ENCODE peak calls at places on chromosome 19, in nine cellular contexts. H is mucosa of descending colon; O is CD8-positive, alpha-beta memory T cell; F is uterus; Q is neural progenitor cell; Z is A673; A is ovary; S is IMR-90; J is mesendoderm. P is an unnamed sample.

GRCh38 chr19:50507376-50507775 is 3.6 kb downstream of the JOSD2 start:
- DNase-seq in A (no peak), F (no peak), J (no peak), Z (no peak), H (peak; percentile 49), O (no peak), Q (no peak), S (no peak), P (no peak)

GRCh38 chr19:14471436-14472187 is 3.5 kb downstream of the PTGER1 start:
- DNase-seq in A (no peak), F (no peak), J (no peak), Z (no peak), O (no peak), H (no peak), S (no peak), Q (no peak), P (no peak)

GRCh38 chr19:29323972-29324680 is 111.2 kb upstream of the UQCRFS1 start:
- DNase-seq in A (no peak), Q (no peak), J (no peak), S (no peak), Z (no peak), O (no peak), F (no peak), H (no peak), P (no peak)

GRCh38 chr19:35755550-35756371 is 1.1 kb downstream of the HSPB6 start:
- DNase-seq in J (no peak), Z (peak; percentile 67), O (no peak), S (peak; percentile 55), Q (peak; percentile 47), A (peak; percentile 95), F (peak; percentile 90), H (peak; percentile 84), P (peak; percentile 80)

GRCh38 chr19:8101311-8101710 is 48.1 kb downstream of the FBN3 start:
- DNase-seq in S (no peak), A (no peak), F (no peak), J (no peak), Z (no peak), O (no peak), Q (no peak), H (no peak), P (no peak)

GRCh38 chr19:42277821-42278809 is 9.1 kb downstream of the CIC start:
- DNase-seq in H (no peak), F (peak; percentile 41), A (peak; percentile 37), Q (no peak), O (no peak), J (no peak), S (no peak), Z (no peak), P (no peak)

GRCh38 chr19:9498183-9498902 is at the start of gene ZNF560:
- DNase-seq in O (no peak), H (no peak), F (no peak), J (no peak), Z (peak; percentile 85), S (peak; percentile 12), Q (no peak), A (no peak), P (no peak)

GRCh38 chr19:48910803-48911202 is 10.7 kb downstream of the NUCB1 start:
- DNase-seq in Z (no peak), Q (no peak), A (no peak), F (no peak), S (no peak), J (no peak), O (no peak), H (no peak), P (no peak)

GRCh38 chr19:7395360-7395781 is 46.6 kb downstream of the ARHGEF18 start:
- DNase-seq in S (no peak), O (no peak), F (no peak), A (no peak), H (no peak), Z (no peak), J (no peak), Q (peak; percentile 41), P (no peak)

GRCh38 chr19:56112313-56112709 is 8.8 kb downstream of the ZNF787 start:
- DNase-seq in H (no peak), F (no peak), A (no peak), J (no peak), Q (no peak), S (no peak), O (no peak), Z (no peak), P (no peak)

GRCh38 chr19:56110515-56111448 is 10.3 kb downstream of the ZNF787 start:
- DNase-seq in Q (peak; percentile 34), F (no peak), O (no peak), H (peak; percentile 78), A (peak; percentile 77), J (no peak), S (peak; percentile 39), Z (no peak), P (no peak)

GRCh38 chr19:56113071-56113632 is 7.9 kb downstream of the ZNF787 start:
- DNase-seq in O (no peak), J (no peak), S (no peak), Q (no peak), F (no peak), A (no peak), H (no peak), Z (no peak), P (no peak)

GRCh38 chr19:56114051-56114694 is 6.9 kb downstream of the ZNF787 start:
- DNase-seq in S (no peak), O (no peak), Z (no peak), J (no peak), F (no peak), Q (no peak), A (no peak), H (no peak), P (no peak)

DNA sequence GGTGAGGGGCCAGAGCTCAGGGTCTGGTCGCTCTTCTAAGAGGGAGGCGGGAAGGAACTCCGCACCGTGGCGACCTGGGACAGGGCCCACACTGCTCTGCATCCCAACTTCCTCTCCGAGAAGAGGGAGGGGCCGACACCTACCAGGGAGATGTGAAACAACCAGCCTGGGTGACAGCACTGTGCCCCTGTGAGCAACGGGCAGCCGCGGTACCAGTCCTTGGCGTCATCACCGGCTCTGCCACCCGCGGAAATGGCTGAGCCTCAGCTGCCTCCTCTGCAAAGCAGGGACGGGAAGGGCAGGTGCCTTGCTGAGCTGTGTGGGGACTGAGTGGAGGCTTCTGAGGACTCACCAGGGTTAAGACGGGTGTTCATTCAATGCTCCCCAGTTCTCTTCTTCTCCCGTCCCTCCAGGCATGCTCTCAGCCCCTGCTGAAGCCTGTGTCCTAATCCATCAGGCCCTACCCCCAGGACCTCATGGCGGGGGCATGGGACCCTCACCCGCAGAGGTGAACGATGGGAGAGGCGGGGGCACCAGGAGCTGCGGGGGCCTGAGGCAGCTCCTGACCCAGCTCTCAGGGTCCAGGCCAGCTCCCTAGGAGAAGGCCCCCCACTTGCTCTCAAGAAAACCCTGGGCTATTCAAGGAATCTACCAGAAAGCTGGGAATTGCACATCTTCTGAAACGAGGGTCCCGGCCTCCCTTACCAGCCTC is 9.3 kb downstream of the ZNF787 start:
- DNase-seq in A (no peak), H (peak; percentile 83), Z (no peak), F (no peak), S (no peak), Q (peak; percentile 37), O (no peak), J (no peak), P (peak; percentile 78)
- H3K4me1 ChIP-seq in A (peaks cover 37% of the 10 kb centered on the region), H (peaks cover 61% of the 10 kb centered on the region), Z (peaks cover 48% of the 10 kb centered on the region), F (no peaks in the 10 kb centered on the region), S (peaks cover 27% of the 10 kb centered on the region), Q (peaks cover 42% of the 10 kb centered on the region), O (peaks cover 17% of the 10 kb centered on the region), J (peaks cover 3% of the 10 kb centered on the region), P (peaks cover 50% of the 10 kb centered on the region)

DNA sequence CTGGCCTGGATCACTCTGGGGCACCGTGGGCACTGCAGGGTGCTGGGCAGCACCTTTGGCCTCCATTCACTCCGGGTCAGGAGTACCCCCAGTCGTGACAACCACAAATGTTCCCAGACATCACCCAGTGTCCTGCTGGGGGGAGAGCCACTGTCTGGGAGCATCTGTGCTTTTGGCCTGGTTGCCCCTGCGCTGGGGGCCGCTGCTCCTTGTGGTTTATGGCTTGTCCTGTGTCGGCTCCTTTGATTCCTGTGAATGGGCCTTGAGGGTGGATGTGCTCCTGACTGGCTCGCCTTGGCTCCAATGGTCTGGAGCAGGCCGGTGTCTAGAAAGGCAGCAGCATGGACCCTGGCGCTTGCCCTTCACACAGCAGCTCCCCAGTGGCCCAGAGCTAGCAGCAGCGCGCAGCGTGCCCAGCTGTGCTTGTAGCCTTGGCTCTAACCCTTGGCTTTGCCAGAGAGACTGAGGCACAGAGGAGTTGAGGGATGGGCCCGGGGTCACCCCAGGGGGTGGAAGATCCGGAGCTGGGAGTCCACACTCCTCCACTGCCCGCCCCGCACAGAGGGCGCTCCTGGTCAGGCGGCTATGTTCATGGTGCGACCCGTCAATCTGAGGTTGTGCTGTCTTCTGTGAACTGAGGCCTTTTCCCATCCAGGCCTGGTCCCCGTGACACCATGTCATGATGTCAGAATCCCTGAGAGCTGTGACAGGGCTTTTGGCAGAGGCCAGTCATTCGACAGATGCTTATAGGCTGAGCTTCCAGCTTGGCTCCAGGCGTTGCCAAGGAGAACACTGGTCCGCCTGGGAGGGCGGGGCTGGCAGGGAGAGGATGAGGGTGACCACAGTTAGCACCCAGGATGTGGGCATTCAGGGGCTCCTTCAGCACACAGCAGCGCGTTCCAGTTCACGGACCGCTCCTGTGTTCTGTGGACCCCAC is 4.1 kb downstream of the DAZAP1 start:
- DNase-seq in O (peak; percentile 71), H (peak; percentile 66), Z (peak; percentile 46), S (peak; percentile 54), F (no peak), A (no peak), Q (no peak), J (no peak), P (no peak)
- H3K4me1 ChIP-seq in O (peaks cover 68% of the 10 kb centered on the region), H (peaks cover 55% of the 10 kb centered on the region), Z (peaks cover 37% of the 10 kb centered on the region), S (peaks cover 38% of the 10 kb centered on the region), F (peaks cover 9% of the 10 kb centered on the region), A (peaks cover 48% of the 10 kb centered on the region), Q (peaks cover 23% of the 10 kb centered on the region), J (peaks cover 17% of the 10 kb centered on the region), P (peaks cover 73% of the 10 kb centered on the region)

GRCh38 chr19:12784394-12784870 is 6.9 kb upstream of the JUNB start:
- DNase-seq in H (no peak), F (no peak), O (peak; percentile 70), S (peak; percentile 46), Q (no peak), A (no peak), Z (no peak), J (no peak), P (no peak)
- H3K4me1 ChIP-seq in H (peaks cover 62% of the 10 kb centered on the region), F (no peaks in the 10 kb centered on the region), O (peaks cover 63% of the 10 kb centered on the region), S (peaks cover 49% of the 10 kb centered on the region), Q (peaks cover 32% of the 10 kb centered on the region), A (peaks cover 19% of the 10 kb centered on the region), Z (peaks cover 51% of the 10 kb centered on the region), J (peaks cover 13% of the 10 kb centered on the region), P (peaks cover 55% of the 10 kb centered on the region)

GRCh38 chr19:13053238-13053637 is 49.4 kb downstream of the LYL1 start:
- DNase-seq in Q (no peak), S (no peak), H (no peak), J (no peak), Z (no peak), F (no peak), A (no peak), O (no peak), P (no peak)

GRCh38 chr19:13047374-13047773 is 52.1 kb downstream of the NFIX start:
- DNase-seq in J (no peak), Z (no peak), F (no peak), A (no peak), S (no peak), O (no peak), Q (no peak), H (no peak), P (no peak)

GRCh38 chr19:13052447-13053232 is 50.0 kb downstream of the LYL1 start:
- DNase-seq in S (no peak), A (no peak), H (no peak), J (no peak), Q (no peak), O (no peak), Z (no peak), F (no peak), P (no peak)

GRCh38 chr19:13051581-13052165 is 51.0 kb downstream of the LYL1 start:
- DNase-seq in H (peak; percentile 81), S (peak; percentile 24), F (peak; percentile 69), Q (peak; percentile 99), O (no peak), J (peak; percentile 79), A (peak; percentile 74), Z (peak; percentile 75), P (peak; percentile 86)

GRCh38 chr19:13050274-13050673 is 52.4 kb downstream of the LYL1 start:
- DNase-seq in H (no peak), A (no peak), J (no peak), F (no peak), Z (no peak), Q (no peak), S (no peak), O (no peak), P (no peak)
- H3K4me1 ChIP-seq in H (peaks cover 34% of the 10 kb centered on the region), A (peaks cover 51% of the 10 kb centered on the region), J (peaks cover 1% of the 10 kb centered on the region), F (peaks cover 29% of the 10 kb centered on the region), Z (peaks cover 41% of the 10 kb centered on the region), Q (peaks cover 44% of the 10 kb centered on the region), S (peaks cover 43% of the 10 kb centered on the region), O (peaks cover 20% of the 10 kb centered on the region), P (peaks cover 7% of the 10 kb centered on the region)